ENCODE peak calls at places on chromosomes 2 and 18, in ten cellular contexts. H is activated T-helper 1 cell treated with anti-CD3 and anti-CD28 coated beads, Interleukin-2, amount 50 U/mL, for 16 hours; N is neuronal stem cell; Y is OCI-LY7; Q is GM23338; W is BJ; X is NCI-H1092; G is Peyer's patch; M is astrocyte of the hippocampus; F is mammary epithelial cell. V is an unnamed sample.

GRCh38 chr2:217978536-217979150 is 24.2 kb downstream of the TNS1 start:
- DNase-seq in H (no peak), N (no peak), Y (no peak), Q (peak; percentile 86), W (no peak), X (no peak), G (no peak), M (peak; percentile 78), F (no peak), V (no peak)

GRCh38 chr2:134443814-134444480 is 190.1 kb downstream of the MGAT5 start:
- DNase-seq in H (no peak), N (no peak), Y (no peak), Q (no peak), W (no peak), X (no peak), G (no peak), M (no peak), F (no peak), V (no peak)

GRCh38 chr2:198054299-198054698 is 249.9 kb downstream of the PLCL1 start:
- DNase-seq in H (no peak), N (peak; percentile 15), Y (peak; percentile 7), Q (peak; percentile 74), W (no peak), X (no peak), G (no peak), M (peak; percentile 23), F (peak; percentile 3), V (peak; percentile 47)

GRCh38 chr2:235046561-235046960 is 94.7 kb downstream of the SH3BP4 start:
- DNase-seq in H (no peak), N (no peak), Y (no peak), Q (no peak), W (no peak), X (no peak), G (no peak), M (no peak), F (no peak), V (no peak)

GRCh38 chr2:174172802-174173355 is 75.5 kb downstream of the OLA1 start:
- DNase-seq in H (no peak), N (no peak), Y (peak; percentile 10), Q (no peak), W (no peak), X (no peak), G (no peak), M (no peak), F (no peak), V (no peak)

GRCh38 chr2:129771606-129772598 is 207.6 kb upstream of the RAB6C start:
- DNase-seq in H (no peak), N (no peak), Y (no peak), Q (no peak), W (no peak), X (no peak), G (no peak), M (no peak), F (no peak), V (no peak)

GRCh38 chr2:193843675-193844074 is 1648.9 kb upstream of the TMEFF2 start:
- DNase-seq in H (no peak), N (no peak), Y (no peak), Q (no peak), W (no peak), X (no peak), G (no peak), M (no peak), F (no peak), V (no peak)

GRCh38 chr18:59005266-59005665 is 134.4 kb upstream of the SEC11C start:
- DNase-seq in H (no peak), N (no peak), Y (no peak), Q (peak; percentile 83), W (peak; percentile 59), X (no peak), G (no peak), M (peak; percentile 67), F (no peak), V (peak; percentile 45)

GRCh38 chr2:234957533-234958135 is 5.8 kb downstream of the SH3BP4 start:
- DNase-seq in H (no peak), N (no peak), Y (no peak), Q (no peak), W (no peak), X (no peak), G (no peak), M (peak; percentile 66), F (peak; percentile 49), V (peak; percentile 84)

GRCh38 chr18:6682437-6683111 is 46.9 kb upstream of the ARHGAP28 start:
- DNase-seq in H (no peak), N (no peak), Y (no peak), Q (peak; percentile 19), W (no peak), X (no peak), G (no peak), M (no peak), F (no peak), V (no peak)

GRCh38 chr2:55519908-55520885 is 679 bp downstream of the CFAP36 start:
- DNase-seq in H (peak; percentile 27), N (peak; percentile 15), Y (peak; percentile 21), Q (peak; percentile 50), W (no peak), X (no peak), G (peak; percentile 55), M (peak; percentile 58), F (peak; percentile 46), V (peak; percentile 33)

GRCh38 chr2:218432676-218433365 is 13.9 kb downstream of the VIL1 start:
- DNase-seq in H (no peak), N (no peak), Y (no peak), Q (no peak), W (no peak), X (no peak), G (no peak), M (no peak), F (no peak), V (no peak)

GRCh38 chr2:105841551-105841950 is 96.8 kb downstream of the NCK2 start:
- DNase-seq in H (no peak), N (no peak), Y (no peak), Q (no peak), W (no peak), X (no peak), G (no peak), M (no peak), F (no peak), V (no peak)

GRCh38 chr18:48490641-48491040 is 48.2 kb upstream of the CTIF start:
- DNase-seq in H (no peak), N (no peak), Y (no peak), Q (no peak), W (no peak), X (no peak), G (no peak), M (peak; percentile 59), F (no peak), V (peak; percentile 15)

GRCh38 chr2:130972410-130972809 is 120.8 kb downstream of the FAM168B start:
- DNase-seq in H (no peak), N (no peak), Y (no peak), Q (no peak), W (no peak), X (no peak), G (no peak), M (peak; percentile 77), F (peak; percentile 88), V (peak; percentile 30)

GRCh38 chr2:7497223-7497622 is 580.0 kb downstream of the RNF144A start:
- DNase-seq in H (no peak), N (no peak), Y (no peak), Q (peak; percentile 11), W (no peak), X (no peak), G (no peak), M (no peak), F (no peak), V (no peak)

GRCh38 chr2:98448441-98449145 is 3.9 kb downstream of the INPP4A start:
- DNase-seq in H (no peak), N (no peak), Y (no peak), Q (no peak), W (no peak), X (no peak), G (no peak), M (no peak), F (no peak), V (no peak)

GRCh38 chr2:73268831-73269685 is 15.2 kb downstream of the FBXO41 start:
- DNase-seq in H (peak; percentile 76), N (no peak), Y (peak; percentile 68), Q (peak; percentile 92), W (no peak), X (peak; percentile 65), G (peak; percentile 81), M (peak; percentile 69), F (peak; percentile 70), V (no peak)

GRCh38 chr2:163198972-163199371 is 360.4 kb upstream of the KCNH7 start:
- DNase-seq in H (no peak), N (no peak), Y (no peak), Q (no peak), W (no peak), X (no peak), G (no peak), M (no peak), F (no peak), V (no peak)

GRCh38 chr18:42281851-42282250 is 326.8 kb downstream of the PIK3C3 start:
- DNase-seq in H (no peak), N (no peak), Y (no peak), Q (no peak), W (no peak), X (no peak), G (no peak), M (no peak), F (no peak), V (no peak)

GRCh38 chr2:221443631-221444030 is 128.5 kb downstream of the EPHA4 start:
- DNase-seq in H (no peak), N (no peak), Y (no peak), Q (no peak), W (no peak), X (no peak), G (no peak), M (no peak), F (no peak), V (no peak)

GRCh38 chr18:74430811-74431571 is 26.1 kb downstream of the DIPK1C start:
- DNase-seq in H (no peak), N (no peak), Y (no peak), Q (no peak), W (no peak), X (no peak), G (no peak), M (no peak), F (no peak), V (no peak)

GRCh38 chr2:153100139-153100538 is 378.4 kb downstream of the RPRM start:
- DNase-seq in H (no peak), N (peak; percentile 11), Y (no peak), Q (no peak), W (no peak), X (no peak), G (no peak), M (no peak), F (no peak), V (no peak)

GRCh38 chr2:37629529-37629928 is 41.9 kb downstream of the CDC42EP3 start:
- DNase-seq in H (no peak), N (no peak), Y (no peak), Q (no peak), W (no peak), X (no peak), G (no peak), M (no peak), F (peak; percentile 93), V (no peak)

GRCh38 chr18:6537468-6537867 is 122.8 kb upstream of the L3MBTL4 start:
- DNase-seq in H (no peak), N (no peak), Y (no peak), Q (no peak), W (no peak), X (no peak), G (no peak), M (no peak), F (peak; percentile 7), V (no peak)

GRCh38 chr2:63652063-63652985 is 63.6 kb downstream of the MDH1 start:
- DNase-seq in H (no peak), N (no peak), Y (no peak), Q (no peak), W (no peak), X (no peak), G (no peak), M (no peak), F (no peak), V (no peak)

GRCh38 chr2:144950874-144951560 is 431.1 kb upstream of the ZEB2 start:
- DNase-seq in H (no peak), N (no peak), Y (no peak), Q (no peak), W (peak; percentile 52), X (no peak), G (no peak), M (peak; percentile 48), F (peak; percentile 95), V (peak; percentile 86)

GRCh38 chr2:151793123-151793522 is 35.1 kb downstream of the ARL5A start:
- DNase-seq in H (no peak), N (no peak), Y (no peak), Q (no peak), W (no peak), X (no peak), G (no peak), M (no peak), F (no peak), V (no peak)